ENCODE peak calls at places on chromosomes 7 and 10, in ten cellular contexts. Z is esophagus muscularis mucosa, V is K562, W is HCT116, L is breast epithelium, M is transverse colon, E is A549, U is heart left ventricle, D is H54, C is adrenal gland. Q is an unnamed sample.
A peak's percentile ranks its signal among the peaks of the same experiment; 100 is the strongest.

GRCh38 chr10:2908851-2909630 is 158.3 kb upstream of the PFKP start:
- DNase-seq in W (no peak), V (peak; percentile 10), D (no peak), E (no peak), U (no peak), M (no peak), Z (no peak), C (no peak), L (no peak), Q (no peak)

GRCh38 chr7:102322202-102322715 is 34.0 kb downstream of the SPDYE6 start:
- DNase-seq in D (no peak), U (no peak), Z (no peak), C (no peak), V (no peak), M (no peak), L (no peak), E (no peak), W (no peak), Q (no peak)

GRCh38 chr10:112362833-112363232 is 11.1 kb upstream of the ACSL5 start:
- DNase-seq in L (peak; percentile 34), V (no peak), D (no peak), C (peak; percentile 93), M (peak; percentile 60), U (peak; percentile 65), W (no peak), E (no peak), Z (no peak), Q (no peak)

GRCh38 chr10:71651953-71652352 is 67.6 kb downstream of the C10orf105 start:
- DNase-seq in E (no peak), M (no peak), L (no peak), W (no peak), D (no peak), V (no peak), Z (no peak), C (no peak), U (no peak), Q (no peak)

GRCh38 chr10:27225011-27225590 is 15.5 kb downstream of the ACBD5 start:
- DNase-seq in V (no peak), M (no peak), D (no peak), Z (no peak), U (no peak), C (no peak), E (no peak), W (no peak), L (no peak), Q (no peak)

GRCh38 chr7:364536-364935 is 74.6 kb downstream of the FOXL3 start:
- DNase-seq in U (no peak), L (no peak), V (no peak), C (no peak), W (no peak), D (no peak), M (no peak), Z (no peak), E (no peak), Q (no peak)

GRCh38 chr10:73907841-73908517 is 3.0 kb upstream of the PLAU start:
- DNase-seq in Z (no peak), M (peak; percentile 22), U (peak; percentile 65), C (peak; percentile 56), L (no peak), V (peak; percentile 45), E (no peak), W (no peak), D (no peak), Q (no peak)

GRCh38 chr7:14936530-14936929 is 34.0 kb upstream of the DGKB start:
- DNase-seq in U (no peak), E (no peak), D (no peak), C (no peak), L (no peak), M (peak; percentile 7), V (no peak), Z (no peak), W (no peak), Q (no peak)

GRCh38 chr7:127940365-127941160 is 90.7 kb downstream of the LRRC4 start:
- DNase-seq in E (no peak), D (no peak), M (no peak), C (no peak), V (no peak), W (no peak), L (no peak), Z (no peak), U (no peak), Q (no peak)

GRCh38 chr10:77889277-77889903 is 37.2 kb downstream of the DLG5 start:
- DNase-seq in D (no peak), V (peak; percentile 85), W (peak; percentile 80), E (no peak), C (peak; percentile 85), M (peak; percentile 74), Z (no peak), U (no peak), L (peak; percentile 92), Q (no peak)

DNA sequence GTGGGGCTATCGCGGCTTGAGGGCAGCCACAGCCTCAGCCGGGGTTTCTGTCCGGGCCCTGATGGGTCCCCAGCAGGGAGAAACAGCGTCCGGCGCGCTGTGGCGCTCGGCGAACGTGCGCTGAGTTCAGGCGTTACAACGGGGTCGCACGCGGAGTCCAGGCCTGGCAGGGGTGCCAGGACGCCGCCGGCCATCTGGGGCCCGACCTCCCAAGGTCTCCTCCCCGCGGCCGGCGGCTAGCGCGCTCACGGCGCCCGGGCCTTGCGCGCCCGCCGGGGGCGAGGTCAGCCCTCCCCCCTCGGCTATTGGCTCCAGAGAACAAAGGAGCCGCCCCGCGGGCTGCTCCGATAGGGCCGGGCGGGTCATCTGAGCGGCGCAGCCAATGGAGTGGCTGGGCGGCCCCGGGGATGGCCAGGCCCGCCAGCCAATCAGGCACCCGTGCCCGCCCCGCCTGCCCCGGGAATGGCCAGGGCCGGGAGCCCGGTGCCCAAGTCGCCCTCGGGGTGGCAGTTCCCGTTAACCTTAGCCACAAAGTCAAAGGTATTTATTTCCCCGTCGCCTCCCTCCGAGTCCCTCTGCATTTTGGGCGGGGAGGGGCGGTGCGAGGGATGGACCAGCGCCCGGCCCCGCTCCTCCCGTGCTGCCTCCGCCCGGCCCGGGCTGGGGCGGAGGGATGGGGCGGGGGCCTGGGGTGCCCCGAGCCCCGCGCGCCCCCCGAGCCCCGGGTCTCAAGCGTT is at the start of gene ZNF775:
- DNase-seq in U (peak; percentile 98), V (peak; percentile 98), L (peak; percentile 95), E (peak; percentile 100), M (peak; percentile 97), Z (peak; percentile 97), W (peak; percentile 85), C (peak; percentile 98), D (peak; percentile 99), Q (peak; percentile 92)
- TF ChIP-seq POLR2A in U (peak; percentile 95), V (peak; percentile 93), L (peak; percentile 66), E (peak; percentile 87), M (peak; percentile 86), Z (peak; percentile 79), W (peak; percentile 60), C (peak; percentile 73), D (peak; percentile 87), Q (peak; percentile 95)

GRCh38 chr7:100449190-100449795 is 13.0 kb upstream of the PPP1R35 start:
- DNase-seq in D (no peak), U (peak; percentile 18), C (no peak), E (no peak), M (no peak), V (no peak), L (no peak), W (no peak), Z (no peak), Q (no peak)

GRCh38 chr7:100441641-100442535 is 5.6 kb upstream of the PPP1R35 start:
- DNase-seq in W (no peak), C (no peak), Z (no peak), L (no peak), M (no peak), V (no peak), E (no peak), D (no peak), U (no peak), Q (no peak)

GRCh38 chr7:100443096-100443840 is 7.0 kb upstream of the PPP1R35 start:
- DNase-seq in L (no peak), D (no peak), Z (no peak), W (no peak), M (no peak), U (no peak), V (no peak), E (no peak), C (no peak), Q (no peak)

GRCh38 chr7:100446040-100446439 is 9.7 kb upstream of the PPP1R35 start:
- DNase-seq in U (no peak), D (no peak), C (no peak), W (no peak), L (no peak), Z (no peak), V (no peak), E (no peak), M (no peak), Q (no peak)

GRCh38 chr7:100444311-100445278 is 8.3 kb upstream of the PPP1R35 start:
- DNase-seq in E (no peak), M (peak; percentile 44), D (peak; percentile 84), W (no peak), L (no peak), U (no peak), C (peak; percentile 83), Z (no peak), V (peak; percentile 90), Q (peak; percentile 79)
- TF ChIP-seq POLR2A in E (no peak), M (no peak), D (no peak), W (no peak), L (no peak), U (no peak), C (peak; percentile 29), Z (no peak), V (peak; percentile 70), Q (no peak)

GRCh38 chr7:99380032-99380822 is 5.7 kb downstream of the ARPC1B start:
- DNase-seq in Z (no peak), E (no peak), M (peak; percentile 42), D (no peak), L (no peak), U (no peak), W (no peak), V (peak; percentile 84), C (peak; percentile 60), Q (peak; percentile 69)
- TF ChIP-seq POLR2A in Z (no peak), E (no peak), M (no peak), D (no peak), L (no peak), U (no peak), W (no peak), V (no peak), C (no peak), Q (peak; percentile 53)

GRCh38 chr10:96272986-96273280 is 1.6 kb upstream of the BLNK start:
- DNase-seq in Z (no peak), L (no peak), E (no peak), M (no peak), W (no peak), D (no peak), C (no peak), V (no peak), U (no peak), Q (no peak)

GRCh38 chr10:96269438-96270300 is 1.7 kb downstream of the BLNK start:
- DNase-seq in Z (peak; percentile 37), M (peak; percentile 51), D (no peak), W (no peak), C (no peak), U (no peak), E (no peak), L (no peak), V (no peak), Q (no peak)

GRCh38 chr10:96270564-96270963 is 805 bp downstream of the BLNK start:
- DNase-seq in D (no peak), E (no peak), C (no peak), V (no peak), W (no peak), L (no peak), U (no peak), Z (no peak), M (no peak), Q (no peak)

GRCh38 chr10:96272256-96272985 is 1.1 kb upstream of the BLNK start:
- DNase-seq in Z (no peak), D (no peak), V (no peak), M (no peak), U (no peak), E (no peak), W (no peak), C (no peak), L (no peak), Q (no peak)

GRCh38 chr10:96271017-96271815 is at the start of gene BLNK:
- DNase-seq in V (no peak), Z (no peak), E (no peak), U (no peak), C (peak; percentile 68), W (no peak), L (peak; percentile 80), D (no peak), M (peak; percentile 86), Q (no peak)
- TF ChIP-seq POLR2A in V (no peak), Z (no peak), E (no peak), U (no peak), C (peak; percentile 17), W (no peak), L (no peak), D (no peak), M (peak; percentile 83), Q (no peak)

Q was measured in erythroblast.